ENCODE peak calls at places on chromosomes 3 and 15, in six cellular contexts. C is psoas muscle, X is endothelial cell of umbilical vein, O is left lung, R is GM23338, S is upper lobe of right lung. N is an unnamed sample. For H3K36me3, the result is how much of the 10 kb centered on the place peaks cover.

GRCh38 chr3:145017959-145018358 is 1046.3 kb downstream of the DIPK2A start:
- DNase-seq in C (no peak), X (no peak), O (no peak), R (no peak), S (no peak), N (peak)

GRCh38 chr3:48208088-48208487 is 15.2 kb upstream of the CAMP start:
- DNase-seq in C (no peak), X (no peak), O (no peak), R (no peak), S (no peak), N (no peak)

GRCh38 chr15:69760890-69761568 is 308.4 kb downstream of the RPLP1 start:
- DNase-seq in C (peak), X (peak), O (peak), R (no peak), S (no peak), N (peak)

GRCh38 chr3:34305266-34305665 is 506.8 kb downstream of the PDCD6IP start:
- DNase-seq in C (no peak), X (no peak), O (no peak), R (no peak), S (no peak), N (peak)

GRCh38 chr15:78930577-78931388 is 14.1 kb downstream of the CTSH start:
- DNase-seq in C (peak), X (peak), O (no peak), R (no peak), S (peak), N (peak)

GRCh38 chr3:176951586-176952292 is 245.5 kb downstream of the TBL1XR1 start:
- DNase-seq in C (no peak), X (no peak), O (no peak), R (no peak), S (no peak), N (no peak)

GRCh38 chr3:192901435-192901834 is 16.2 kb downstream of the MB21D2 start:
- DNase-seq in C (no peak), X (peak), O (no peak), R (no peak), S (no peak), N (peak)

GRCh38 chr15:41627204-41627603 is 33.0 kb upstream of the MGA start:
- DNase-seq in C (no peak), X (no peak), O (no peak), R (no peak), S (no peak), N (no peak)

GRCh38 chr15:72861511-72861910 is 78.0 kb upstream of the ADPGK start:
- DNase-seq in C (no peak), X (no peak), O (no peak), R (no peak), S (no peak), N (no peak)

GRCh38 chr15:90086868-90087268 is 15.4 kb downstream of the IDH2 start:
- DNase-seq in C (peak), X (peak), O (no peak), R (peak), S (peak), N (peak)

GRCh38 chr3:115513411-115513800 is 109.9 kb upstream of the GAP43 start:
- DNase-seq in C (no peak), X (peak), O (no peak), R (peak), S (no peak), N (peak)

GRCh38 chr15:56948000-56948765 is 29.7 kb downstream of the TCF12 start:
- DNase-seq in C (no peak), X (no peak), O (no peak), R (no peak), S (no peak), N (no peak)

GRCh38 chr3:129226374-129226773 is 23.0 kb upstream of the COPG1 start:
- DNase-seq in C (peak), X (peak), O (peak), R (no peak), S (peak), N (peak)

GRCh38 chr3:45145681-45146614 is at the start of gene CDCP1:
- DNase-seq in C (no peak), X (no peak), O (peak), R (peak), S (peak), N (peak)

GRCh38 chr3:133152821-133153220 is 114.6 kb downstream of the TMEM108 start:
- DNase-seq in C (no peak), X (no peak), O (no peak), R (no peak), S (no peak), N (no peak)

GRCh38 chr3:126515066-126515706 is 2.4 kb downstream of the UROC1 start:
- DNase-seq in C (peak), X (no peak), O (peak), R (no peak), S (peak), N (no peak)

GRCh38 chr3:175433026-175433668 is 574.0 kb downstream of the NAALADL2 start:
- DNase-seq in C (no peak), X (peak), O (no peak), R (no peak), S (no peak), N (peak)

GRCh38 chr3:63921741-63922482 is 9.7 kb upstream of the SCAANT1 start:
- DNase-seq in C (no peak), X (no peak), O (no peak), R (no peak), S (no peak), N (no peak)

GRCh38 chr15:84671211-84671610 is 13.2 kb upstream of the NMB start:
- DNase-seq in C (no peak), X (no peak), O (no peak), R (no peak), S (no peak), N (no peak)

GRCh38 chr15:91795281-91795680 is 58.2 kb upstream of the SLCO3A1 start:
- DNase-seq in C (no peak), X (no peak), O (no peak), R (no peak), S (no peak), N (no peak)

GRCh38 chr15:76342382-76343201 is 6.0 kb downstream of the ISL2 start:
- DNase-seq in C (no peak), X (no peak), O (no peak), R (peak), S (no peak), N (no peak)

GRCh38 chr3:46903341-46904302 is 26.1 kb downstream of the PTH1R start:
- DNase-seq in C (peak), X (peak), O (peak), R (no peak), S (peak), N (peak)

GRCh38 chr3:176633511-176633910 is 563.8 kb downstream of the TBL1XR1 start:
- DNase-seq in C (no peak), X (no peak), O (no peak), R (peak), S (no peak), N (no peak)

GRCh38 chr3:113751145-113751544 is 4.3 kb downstream of the ATP6V1A start:
- DNase-seq in C (no peak), X (no peak), O (no peak), R (no peak), S (no peak), N (peak)

GRCh38 chr3:52983336-52983807 is 62.5 kb downstream of the SFMBT1 start:
- DNase-seq in C (no peak), X (no peak), O (no peak), R (no peak), S (no peak), N (no peak)

GRCh38 chr15:75815811-75816719 is 27.2 kb upstream of the UBE2Q2 start:
- DNase-seq in C (no peak), X (no peak), O (no peak), R (no peak), S (no peak), N (peak)

DNA sequence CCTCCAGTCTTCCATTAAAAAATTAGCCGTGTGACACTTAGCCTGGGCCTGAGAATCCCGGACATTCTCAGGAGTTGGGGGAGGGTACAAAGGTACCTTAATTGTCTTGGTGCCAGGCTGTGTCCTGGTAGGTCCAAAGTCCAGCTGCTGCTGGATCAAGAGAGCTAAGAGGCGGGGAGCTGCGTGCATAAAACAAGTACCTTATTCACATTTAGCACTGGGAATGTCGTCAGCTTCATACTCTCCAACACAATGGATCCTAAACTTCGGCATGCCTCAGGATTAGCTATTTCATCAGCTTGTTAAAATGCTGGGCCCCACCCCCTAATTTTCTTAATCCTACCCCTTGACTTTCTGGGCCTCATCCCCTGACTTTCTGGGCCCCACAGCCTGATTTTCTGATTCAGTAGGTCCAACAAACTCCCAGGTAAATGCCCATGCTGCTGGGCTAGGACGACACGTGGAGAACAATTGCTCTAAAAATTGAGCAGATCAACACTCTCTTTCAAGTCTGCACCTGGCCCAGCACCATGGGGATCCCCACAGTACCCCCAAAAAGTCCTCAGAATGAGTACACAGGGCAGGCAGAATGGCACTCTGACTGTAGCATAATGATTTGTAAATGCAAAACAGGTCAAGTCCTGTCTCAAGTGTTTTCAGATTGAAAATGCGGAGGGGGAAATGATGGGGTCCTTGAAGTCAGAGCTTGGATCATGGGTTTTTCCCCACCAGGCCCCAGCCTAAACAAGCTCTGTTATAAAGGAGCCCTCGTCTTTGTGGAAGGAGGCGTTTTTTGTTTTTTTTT is 5.6 kb upstream of the AEN start:
- DNase-seq in C (no peak), X (no peak), O (no peak), R (peak), S (no peak), N (no peak)
- H3K36me3 ChIP-seq in C (under half), X (under half), O (under half), R (under half), S (under half), N (under half)

GRCh38 chr3:9345041-9345440 is 17.8 kb upstream of the THUMPD3 start:
- DNase-seq in C (no peak), X (no peak), O (no peak), R (no peak), S (no peak), N (peak)
- H3K4me3 ChIP-seq in C (no peak), X (no peak), O (no peak), R (no peak), S (no peak), N (no peak)

GRCh38 chr3:152210697-152211096 is 58.0 kb upstream of the MBNL1 start:
- DNase-seq in C (no peak), X (no peak), O (no peak), R (no peak), S (no peak), N (no peak)
- TF ChIP-seq CTCF in C (no peak), X (no peak), O (no peak), R (no peak), S (no peak), N (no peak)

GRCh38 chr3:123119388-123119787 is 52.6 kb downstream of the PDIA5 start:
- DNase-seq in C (no peak), X (no peak), O (no peak), R (no peak), S (no peak), N (no peak)
- H3K36me3 ChIP-seq in C (under half), X (under half), O (under half), R (under half), S (under half), N (under half)

DNA sequence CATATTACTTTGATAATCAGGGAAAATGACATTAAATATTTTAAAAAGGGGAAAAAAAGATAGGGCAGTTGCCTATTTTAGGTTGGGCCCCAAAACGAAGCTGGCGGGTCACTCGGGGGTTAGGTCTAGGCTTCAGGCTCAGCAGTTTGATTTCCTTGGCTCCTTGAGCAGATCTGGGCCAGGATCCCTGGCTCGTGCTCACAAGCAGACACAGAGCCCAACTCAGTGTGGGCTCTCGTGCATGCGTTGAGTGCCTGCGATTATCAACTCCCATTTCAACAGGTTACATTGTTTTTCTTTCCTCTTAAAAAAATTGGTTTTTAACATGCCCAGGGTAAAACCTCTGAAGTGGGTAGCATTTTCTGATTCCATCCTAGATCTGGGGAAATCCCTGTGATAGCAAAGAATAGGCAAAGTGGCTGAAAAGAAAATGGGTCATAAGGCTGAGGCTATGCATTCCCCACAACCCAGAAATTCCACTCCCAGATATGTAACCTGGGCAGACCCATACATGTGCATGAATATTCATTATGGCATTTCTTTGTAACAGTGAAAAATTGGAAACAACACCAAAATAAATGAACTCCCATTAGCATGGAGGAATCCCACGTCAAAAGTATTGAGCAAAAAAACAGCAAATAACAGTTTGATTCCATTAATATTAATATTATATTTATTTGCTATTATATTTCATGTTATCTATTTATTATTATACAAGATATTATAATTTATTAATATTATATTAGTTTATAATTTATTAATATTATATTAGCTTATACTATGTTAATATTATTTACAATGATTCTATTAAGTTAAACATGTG is 27.8 kb downstream of the FAM43A start:
- DNase-seq in C (no peak), X (no peak), O (no peak), R (no peak), S (no peak), N (no peak)
- H3K4me3 ChIP-seq in C (no peak), X (no peak), O (no peak), R (no peak), S (no peak), N (no peak)

GRCh38 chr3:156459434-156459833 is 95.5 kb downstream of the SSR3 start:
- DNase-seq in C (no peak), X (no peak), O (no peak), R (no peak), S (no peak), N (no peak)

GRCh38 chr3:156449712-156450574 is 105.0 kb downstream of the SSR3 start:
- DNase-seq in C (no peak), X (peak), O (no peak), R (peak), S (no peak), N (peak)

GRCh38 chr3:156456771-156457224 is 98.1 kb downstream of the SSR3 start:
- DNase-seq in C (no peak), X (no peak), O (no peak), R (peak), S (no peak), N (peak)

GRCh38 chr3:156460206-156460609 is 94.7 kb downstream of the SSR3 start:
- DNase-seq in C (no peak), X (no peak), O (no peak), R (no peak), S (no peak), N (no peak)

GRCh38 chr3:156455839-156456238 is 99.1 kb downstream of the SSR3 start:
- DNase-seq in C (no peak), X (no peak), O (no peak), R (peak), S (no peak), N (no peak)
- TF ChIP-seq CTCF in C (no peak), X (no peak), O (no peak), R (peak), S (no peak), N (no peak)

DNA sequence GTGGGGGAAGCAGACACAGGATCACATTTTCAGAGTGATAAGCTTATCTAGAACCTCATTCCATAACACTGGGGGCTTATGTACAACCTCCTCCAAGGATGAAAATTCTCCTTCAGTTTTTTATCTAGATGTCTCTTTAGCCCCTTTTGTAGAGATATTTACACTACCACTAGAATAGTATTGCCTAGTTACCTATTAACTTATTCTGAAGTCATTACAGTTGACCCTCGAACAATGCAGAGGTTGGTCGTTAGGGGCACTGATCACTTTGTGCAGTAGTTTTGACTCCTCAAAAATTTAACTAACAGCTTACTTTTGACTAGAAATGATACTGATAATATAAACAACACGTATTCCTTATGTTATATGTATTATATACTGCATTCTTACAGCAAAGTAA is 32.7 kb downstream of the IFT57 start:
- DNase-seq in C (no peak), X (no peak), O (no peak), R (no peak), S (no peak), N (no peak)
- H3K36me3 ChIP-seq in C (under half), X (under half), O (under half), R (under half), S (under half), N (under half)

DNA sequence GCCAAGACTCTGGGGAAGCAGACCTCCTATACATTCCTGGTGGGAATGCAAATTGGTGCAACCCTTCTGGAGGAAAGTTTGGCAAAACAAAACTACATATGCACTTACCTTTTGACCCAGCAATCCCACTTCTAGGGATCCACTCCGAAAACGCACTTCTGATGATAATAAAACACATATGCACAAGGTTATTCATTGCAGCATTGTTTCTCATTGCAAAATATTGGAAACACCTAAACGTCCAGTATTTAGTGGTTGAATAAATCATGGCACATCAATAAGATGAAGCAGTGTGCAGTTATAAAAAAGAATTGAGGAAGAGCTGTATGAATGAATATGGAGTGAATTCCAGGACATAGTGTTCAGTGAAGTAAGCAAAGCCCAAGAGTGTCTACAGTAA is 145.4 kb upstream of the ABHD17C start:
- DNase-seq in C (no peak), X (no peak), O (no peak), R (no peak), S (no peak), N (no peak)
- H3K4me3 ChIP-seq in C (no peak), X (no peak), O (no peak), R (no peak), S (no peak), N (no peak)

N was measured in bronchial epithelial cell.